ENCODE peak calls at places on chromosome 10, in seven cellular contexts. One of them, this sample, is unnamed.

GRCh38 chr10:48274636-48275035 is at the start of gene FRMPD2:
- DNase-seq in GM10248: no peak
- DNase-seq in PC-3: no peak
- DNase-seq in neural crest cell: no peak
- DNase-seq in AG04450: no peak
- DNase-seq in adrenal gland: no peak
- DNase-seq in esophagus squamous epithelium: no peak
- DNase-seq in this sample: no peak

GRCh38 chr10:52121688-52122087 is 192.4 kb upstream of the DKK1 start:
- DNase-seq in esophagus squamous epithelium: no peak
- DNase-seq in adrenal gland: no peak
- DNase-seq in PC-3: no peak
- DNase-seq in GM10248: no peak
- DNase-seq in neural crest cell: no peak
- DNase-seq in AG04450: no peak
- DNase-seq in this sample: no peak

GRCh38 chr10:22335204-22335956 is 9.9 kb upstream of the SPAG6 start:
- DNase-seq in neural crest cell: no peak
- DNase-seq in PC-3: peak; percentile 26
- DNase-seq in esophagus squamous epithelium: no peak
- DNase-seq in GM10248: peak; percentile 75
- DNase-seq in AG04450: no peak
- DNase-seq in adrenal gland: peak; percentile 41
- DNase-seq in this sample: peak; percentile 60

GRCh38 chr10:70579234-70580002 is 23.1 kb downstream of the PRF1 start:
- DNase-seq in GM10248: no peak
- DNase-seq in adrenal gland: no peak
- DNase-seq in AG04450: no peak
- DNase-seq in neural crest cell: no peak
- DNase-seq in PC-3: peak; percentile 33
- DNase-seq in esophagus squamous epithelium: no peak
- DNase-seq in this sample: no peak

GRCh38 chr10:34834274-34834673 is 19.2 kb upstream of the PARD3 start:
- DNase-seq in AG04450: no peak
- DNase-seq in esophagus squamous epithelium: no peak
- DNase-seq in GM10248: no peak
- DNase-seq in PC-3: no peak
- DNase-seq in neural crest cell: no peak
- DNase-seq in adrenal gland: no peak
- DNase-seq in this sample: no peak

GRCh38 chr10:57791546-57791945 is 476.1 kb downstream of the IPMK start:
- DNase-seq in adrenal gland: no peak
- DNase-seq in PC-3: peak; percentile 45
- DNase-seq in neural crest cell: no peak
- DNase-seq in GM10248: no peak
- DNase-seq in AG04450: no peak
- DNase-seq in esophagus squamous epithelium: no peak
- DNase-seq in this sample: no peak

GRCh38 chr10:34492081-34492480 is 323.0 kb downstream of the PARD3 start:
- DNase-seq in esophagus squamous epithelium: no peak
- DNase-seq in GM10248: no peak
- DNase-seq in AG04450: no peak
- DNase-seq in PC-3: peak; percentile 94
- DNase-seq in adrenal gland: no peak
- DNase-seq in neural crest cell: no peak
- DNase-seq in this sample: no peak

GRCh38 chr10:72083234-72084093 is 4.9 kb downstream of the SPOCK2 start:
- DNase-seq in neural crest cell: no peak
- DNase-seq in PC-3: no peak
- DNase-seq in GM10248: no peak
- DNase-seq in AG04450: no peak
- DNase-seq in esophagus squamous epithelium: no peak
- DNase-seq in adrenal gland: peak; percentile 5
- DNase-seq in this sample: no peak

GRCh38 chr10:43595739-43596298 is 10.4 kb upstream of the ZNF485 start:
- DNase-seq in neural crest cell: no peak
- DNase-seq in AG04450: no peak
- DNase-seq in PC-3: no peak
- DNase-seq in adrenal gland: no peak
- DNase-seq in GM10248: no peak
- DNase-seq in esophagus squamous epithelium: no peak
- DNase-seq in this sample: no peak

GRCh38 chr10:49349390-49349789 is 46.5 kb downstream of the DRGX start:
- DNase-seq in PC-3: no peak
- DNase-seq in GM10248: no peak
- DNase-seq in adrenal gland: no peak
- DNase-seq in AG04450: no peak
- DNase-seq in esophagus squamous epithelium: no peak
- DNase-seq in neural crest cell: no peak
- DNase-seq in this sample: no peak

GRCh38 chr10:49382826-49383225 is 13.1 kb downstream of the DRGX start:
- DNase-seq in adrenal gland: no peak
- DNase-seq in neural crest cell: no peak
- DNase-seq in AG04450: no peak
- DNase-seq in esophagus squamous epithelium: no peak
- DNase-seq in PC-3: no peak
- DNase-seq in GM10248: no peak
- DNase-seq in this sample: no peak

GRCh38 chr10:14686356-14686755 is 88.3 kb downstream of the FAM107B start:
- DNase-seq in neural crest cell: no peak
- DNase-seq in AG04450: no peak
- DNase-seq in esophagus squamous epithelium: no peak
- DNase-seq in PC-3: no peak
- DNase-seq in adrenal gland: no peak
- DNase-seq in GM10248: no peak
- DNase-seq in this sample: no peak

GRCh38 chr10:97138777-97139317 is 46.9 kb downstream of the SLIT1 start:
- DNase-seq in neural crest cell: no peak
- DNase-seq in PC-3: no peak
- DNase-seq in GM10248: no peak
- DNase-seq in esophagus squamous epithelium: no peak
- DNase-seq in adrenal gland: no peak
- DNase-seq in AG04450: no peak
- DNase-seq in this sample: no peak

GRCh38 chr10:97140284-97140846 is 45.4 kb downstream of the SLIT1 start:
- DNase-seq in AG04450: no peak
- DNase-seq in neural crest cell: peak; percentile 22
- DNase-seq in GM10248: no peak
- DNase-seq in esophagus squamous epithelium: no peak
- DNase-seq in adrenal gland: no peak
- DNase-seq in PC-3: no peak
- DNase-seq in this sample: no peak

GRCh38 chr10:97139651-97140283 is 46.0 kb downstream of the SLIT1 start:
- DNase-seq in adrenal gland: no peak
- DNase-seq in GM10248: no peak
- DNase-seq in AG04450: no peak
- DNase-seq in esophagus squamous epithelium: no peak
- DNase-seq in PC-3: no peak
- DNase-seq in neural crest cell: no peak
- DNase-seq in this sample: no peak

GRCh38 chr10:97136744-97137143 is 49.0 kb downstream of the SLIT1 start:
- DNase-seq in PC-3: no peak
- DNase-seq in esophagus squamous epithelium: no peak
- DNase-seq in neural crest cell: no peak
- DNase-seq in AG04450: no peak
- DNase-seq in GM10248: no peak
- DNase-seq in adrenal gland: no peak
- DNase-seq in this sample: no peak

GRCh38 chr10:97138174-97138573 is 47.6 kb downstream of the SLIT1 start:
- DNase-seq in esophagus squamous epithelium: no peak
- DNase-seq in GM10248: no peak
- DNase-seq in PC-3: peak; percentile 9
- DNase-seq in AG04450: no peak
- DNase-seq in neural crest cell: no peak
- DNase-seq in adrenal gland: no peak
- DNase-seq in this sample: no peak
- TF ChIP-seq CTCF in esophagus squamous epithelium: no peak
- TF ChIP-seq CTCF in GM10248: no peak
- TF ChIP-seq CTCF in PC-3: peak; percentile 57
- TF ChIP-seq CTCF in AG04450: no peak
- TF ChIP-seq CTCF in neural crest cell: peak; percentile 33
- TF ChIP-seq CTCF in adrenal gland: no peak
- TF ChIP-seq CTCF in this sample: no peak

GRCh38 chr10:131398166-131398565 is 86.6 kb upstream of the TCERG1L start:
- DNase-seq in adrenal gland: no peak
- DNase-seq in GM10248: no peak
- DNase-seq in PC-3: no peak
- DNase-seq in neural crest cell: no peak
- DNase-seq in esophagus squamous epithelium: no peak
- DNase-seq in AG04450: no peak
- DNase-seq in this sample: no peak

GRCh38 chr10:131400518-131400917 is 89.0 kb upstream of the TCERG1L start:
- DNase-seq in AG04450: no peak
- DNase-seq in PC-3: no peak
- DNase-seq in GM10248: no peak
- DNase-seq in neural crest cell: no peak
- DNase-seq in adrenal gland: no peak
- DNase-seq in esophagus squamous epithelium: no peak
- DNase-seq in this sample: no peak

GRCh38 chr10:131391991-131392390 is 80.5 kb upstream of the TCERG1L start:
- DNase-seq in GM10248: no peak
- DNase-seq in PC-3: no peak
- DNase-seq in AG04450: no peak
- DNase-seq in neural crest cell: no peak
- DNase-seq in esophagus squamous epithelium: no peak
- DNase-seq in adrenal gland: no peak
- DNase-seq in this sample: no peak

DNA sequence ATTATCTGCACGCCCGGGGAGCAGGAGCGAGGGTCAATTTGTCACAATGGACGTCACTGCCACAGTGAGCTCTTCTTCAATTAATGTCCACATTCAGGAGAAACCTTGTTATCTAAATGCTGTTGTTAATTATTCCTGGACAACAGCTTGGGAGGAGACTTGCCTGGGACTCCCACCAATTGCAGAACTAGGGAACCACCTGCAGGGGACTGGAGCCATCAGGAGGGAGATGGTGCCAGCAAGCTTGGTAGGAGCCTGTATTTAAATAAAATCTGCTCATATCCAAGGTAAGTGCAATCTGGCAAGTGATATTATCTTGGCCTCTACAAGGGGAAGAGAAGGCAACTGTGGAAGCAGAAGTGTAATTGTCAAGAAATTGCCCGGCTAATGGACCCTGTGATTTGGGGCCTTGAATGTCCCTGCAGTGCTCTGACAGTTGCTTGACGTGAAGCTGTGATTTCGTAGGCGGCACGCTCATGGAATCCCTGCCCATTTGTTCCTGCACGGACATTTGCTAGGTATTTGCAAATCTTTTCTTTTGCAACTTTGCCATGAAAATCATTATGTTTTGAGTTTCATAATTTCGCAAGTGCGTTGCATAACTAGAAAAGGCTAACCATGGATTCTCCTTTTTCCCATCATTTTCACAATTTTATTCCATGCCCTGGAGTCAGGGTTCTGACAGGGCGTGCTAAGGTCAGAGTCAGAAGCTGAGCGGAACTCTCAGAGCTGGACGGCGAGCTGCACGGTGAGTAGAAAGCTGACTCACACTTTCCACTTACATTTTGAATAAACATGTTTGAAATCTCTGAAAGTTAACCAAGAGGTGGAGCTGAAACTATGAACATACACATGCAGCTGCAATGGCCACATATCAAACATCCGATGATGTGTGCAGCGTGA is 84.8 kb upstream of the TCERG1L start:
- DNase-seq in adrenal gland: peak; percentile 85
- DNase-seq in AG04450: no peak
- DNase-seq in esophagus squamous epithelium: no peak
- DNase-seq in neural crest cell: no peak
- DNase-seq in GM10248: no peak
- DNase-seq in PC-3: no peak
- DNase-seq in this sample: peak; percentile 0
- TF ChIP-seq CTCF in adrenal gland: peak; percentile 56
- TF ChIP-seq CTCF in AG04450: no peak
- TF ChIP-seq CTCF in esophagus squamous epithelium: no peak
- TF ChIP-seq CTCF in neural crest cell: peak; percentile 36
- TF ChIP-seq CTCF in GM10248: no peak
- TF ChIP-seq CTCF in PC-3: no peak
- TF ChIP-seq CTCF in this sample: no peak

DNA sequence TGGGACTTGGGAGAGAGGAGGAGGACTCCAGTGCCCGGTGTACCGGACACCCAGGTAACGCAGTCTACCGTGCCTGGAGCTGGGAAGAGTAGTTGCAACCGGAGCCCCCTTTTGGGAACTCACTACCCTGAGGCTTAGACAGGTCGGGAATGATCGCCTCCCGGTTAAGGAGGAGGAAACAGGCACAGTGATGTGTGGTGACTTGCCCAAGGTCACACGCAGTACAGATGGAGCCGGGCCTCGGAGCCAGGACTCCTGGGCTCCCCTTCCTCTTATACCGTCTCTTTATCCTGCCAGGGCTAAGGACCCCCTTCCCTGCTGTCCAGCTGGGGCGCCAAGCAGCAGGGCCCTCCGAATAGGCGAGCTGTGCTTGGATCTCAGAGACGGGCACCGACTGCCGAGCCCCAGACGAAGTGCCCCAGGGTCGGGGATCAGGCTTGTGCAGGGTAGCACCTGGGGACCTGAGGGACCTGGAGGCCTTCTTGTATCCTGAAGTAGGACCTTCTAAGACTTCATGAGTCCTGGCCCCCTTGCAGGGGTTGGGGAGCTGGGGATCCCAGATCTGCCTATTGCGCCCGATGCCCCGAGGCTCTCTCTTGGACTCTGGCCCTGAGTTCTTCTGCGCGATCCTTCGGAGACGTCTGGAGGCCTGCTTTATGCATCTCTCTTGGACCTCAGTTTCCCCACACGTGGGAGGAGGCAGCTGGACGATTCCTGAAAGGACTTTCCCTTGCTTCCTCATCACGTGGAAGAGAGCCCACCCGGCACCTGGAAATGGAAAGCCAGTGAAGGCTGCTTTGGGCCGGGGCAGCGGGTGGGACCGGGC is 767 bp upstream of the CYP26A1 start:
- DNase-seq in GM10248: no peak
- DNase-seq in AG04450: no peak
- DNase-seq in neural crest cell: no peak
- DNase-seq in esophagus squamous epithelium: no peak
- DNase-seq in PC-3: no peak
- DNase-seq in adrenal gland: no peak
- DNase-seq in this sample: no peak
- TF ChIP-seq CTCF in GM10248: no peak
- TF ChIP-seq CTCF in AG04450: no peak
- TF ChIP-seq CTCF in neural crest cell: no peak
- TF ChIP-seq CTCF in esophagus squamous epithelium: no peak
- TF ChIP-seq CTCF in PC-3: no peak
- TF ChIP-seq CTCF in adrenal gland: no peak
- TF ChIP-seq CTCF in this sample: no peak

GRCh38 chr10:68211635-68212034 is 20.3 kb downstream of the ATOH7 start:
- DNase-seq in esophagus squamous epithelium: no peak
- DNase-seq in GM10248: no peak
- DNase-seq in PC-3: no peak
- DNase-seq in AG04450: no peak
- DNase-seq in neural crest cell: no peak
- DNase-seq in adrenal gland: no peak
- DNase-seq in this sample: no peak

GRCh38 chr10:68202965-68203358 is 29.0 kb downstream of the ATOH7 start:
- DNase-seq in AG04450: no peak
- DNase-seq in esophagus squamous epithelium: no peak
- DNase-seq in GM10248: no peak
- DNase-seq in adrenal gland: peak; percentile 22
- DNase-seq in neural crest cell: no peak
- DNase-seq in PC-3: peak; percentile 79
- DNase-seq in this sample: peak; percentile 28

GRCh38 chr10:68212721-68213352 is 19.1 kb downstream of the ATOH7 start:
- DNase-seq in adrenal gland: no peak
- DNase-seq in GM10248: peak; percentile 42
- DNase-seq in esophagus squamous epithelium: no peak
- DNase-seq in AG04450: no peak
- DNase-seq in PC-3: peak; percentile 80
- DNase-seq in neural crest cell: no peak
- DNase-seq in this sample: peak; percentile 63

GRCh38 chr10:68208424-68209042 is 23.4 kb downstream of the ATOH7 start:
- DNase-seq in neural crest cell: peak; percentile 51
- DNase-seq in PC-3: peak; percentile 96
- DNase-seq in GM10248: peak; percentile 45
- DNase-seq in AG04450: no peak
- DNase-seq in adrenal gland: peak; percentile 66
- DNase-seq in esophagus squamous epithelium: no peak
- DNase-seq in this sample: peak; percentile 76
- TF ChIP-seq CTCF in neural crest cell: peak; percentile 62
- TF ChIP-seq CTCF in PC-3: peak; percentile 99
- TF ChIP-seq CTCF in GM10248: peak; percentile 57
- TF ChIP-seq CTCF in AG04450: peak; percentile 72
- TF ChIP-seq CTCF in adrenal gland: peak; percentile 82
- TF ChIP-seq CTCF in esophagus squamous epithelium: peak; percentile 31
- TF ChIP-seq CTCF in this sample: peak; percentile 81

This sample was measured in fibroblast of villous mesenchyme.